ENCODE peak calls at places on chromosomes 5 and 9, in four cellular contexts. V is astrocyte, F is adrenal gland, J is NB4. L is an unnamed sample.

GRCh38 chr5:158861366-158861765 is 238.3 kb downstream of the EBF1 start:
- DNase-seq in V (no peak), F (no peak), J (no peak), L (no peak)

GRCh38 chr5:177473461-177473991 is at the start of gene DBN1:
- DNase-seq in V (no peak), F (no peak), J (peak), L (no peak)

GRCh38 chr5:172773481-172774469 is 2.8 kb upstream of the DUSP1 start:
- DNase-seq in V (peak), F (peak), J (peak), L (no peak)

GRCh38 chr5:143194206-143194605 is 209.3 kb downstream of the NR3C1 start:
- DNase-seq in V (no peak), F (no peak), J (peak), L (no peak)

GRCh38 chr5:141632650-141633049 is 4.0 kb downstream of the HDAC3 start:
- DNase-seq in V (no peak), F (no peak), J (no peak), L (no peak)

GRCh38 chr9:36833954-36834353 is 200.1 kb downstream of the PAX5 start:
- DNase-seq in V (no peak), F (no peak), J (no peak), L (no peak)

GRCh38 chr9:7879551-7880245 is 80.1 kb upstream of the DMAC1 start:
- DNase-seq in V (no peak), F (no peak), J (peak), L (no peak)

GRCh38 chr5:65364907-65365306 is 116.8 kb downstream of the ADAMTS6 start:
- DNase-seq in V (peak), F (no peak), J (no peak), L (no peak)

GRCh38 chr9:86749530-86750275 is 197.6 kb downstream of the GAS1 start:
- DNase-seq in V (peak), F (peak), J (no peak), L (no peak)

GRCh38 chr5:180803181-180804128 is 849 bp upstream of the MGAT1 start:
- DNase-seq in V (no peak), F (peak), J (peak), L (peak)

GRCh38 chr5:95759005-95759404 is 27.9 kb downstream of the RHOBTB3 start:
- DNase-seq in V (no peak), F (no peak), J (no peak), L (no peak)

GRCh38 chr9:95874989-95875304 is 544 bp upstream of the ERCC6L2 start:
- DNase-seq in V (no peak), F (peak), J (peak), L (peak)

GRCh38 chr5:103667068-103667467 is 104.5 kb upstream of the NUDT12 start:
- DNase-seq in V (peak), F (no peak), J (no peak), L (no peak)

GRCh38 chr5:54160329-54160728 is 150.0 kb downstream of the ARL15 start:
- DNase-seq in V (no peak), F (no peak), J (no peak), L (no peak)

GRCh38 chr5:55568629-55569512 is 34.1 kb upstream of the PLPP1 start:
- DNase-seq in V (peak), F (no peak), J (no peak), L (no peak)

GRCh38 chr9:79895232-79895631 is 323.5 kb downstream of the TLE4 start:
- DNase-seq in V (no peak), F (no peak), J (no peak), L (no peak)

GRCh38 chr5:176985516-176985915 is 21.1 kb downstream of the UIMC1 start:
- DNase-seq in V (no peak), F (no peak), J (no peak), L (no peak)

GRCh38 chr9:1647776-1648175 is 367.4 kb upstream of the SMARCA2 start:
- DNase-seq in V (no peak), F (peak), J (no peak), L (no peak)

GRCh38 chr5:163089926-163090325 is 347.5 kb upstream of the CCNG1 start:
- DNase-seq in V (no peak), F (no peak), J (no peak), L (no peak)

GRCh38 chr5:150398432-150399157 is 14.1 kb downstream of the CD74 start:
- DNase-seq in V (no peak), F (no peak), J (peak), L (no peak)

GRCh38 chr9:110187126-110187525 is 20.8 kb downstream of the C9orf152 start:
- DNase-seq in V (no peak), F (no peak), J (no peak), L (no peak)

GRCh38 chr9:128706671-128707381 is 4.5 kb downstream of the PKN3 start:
- DNase-seq in V (no peak), F (no peak), J (no peak), L (no peak)

GRCh38 chr5:30808996-30809395 is 384.5 kb upstream of the CDH6 start:
- DNase-seq in V (peak), F (no peak), J (peak), L (no peak)

GRCh38 chr5:144276034-144276822 is 105.6 kb downstream of the KCTD16 start:
- DNase-seq in V (peak), F (no peak), J (no peak), L (no peak)

GRCh38 chr9:24245988-24246387 is 299.7 kb downstream of the IZUMO3 start:
- DNase-seq in V (no peak), F (no peak), J (peak), L (no peak)

GRCh38 chr9:3238241-3238640 is 287.6 kb downstream of the RFX3 start:
- DNase-seq in V (no peak), F (no peak), J (no peak), L (no peak)

GRCh38 chr9:103361906-103362305 is 366.8 kb downstream of the CYLC2 start:
- DNase-seq in V (no peak), F (no peak), J (no peak), L (no peak)

GRCh38 chr9:2132484-2133082 is 117.4 kb downstream of the SMARCA2 start:
- DNase-seq in V (peak), F (no peak), J (peak), L (no peak)

GRCh38 chr9:18544456-18544855 is 70.5 kb downstream of the ADAMTSL1 start:
- DNase-seq in V (peak), F (no peak), J (no peak), L (no peak)

GRCh38 chr9:127910613-127911205 is 6.1 kb downstream of the ST6GALNAC4 start:
- DNase-seq in V (no peak), F (no peak), J (no peak), L (no peak)

GRCh38 chr5:178832618-178833201 is 27.0 kb upstream of the ZNF354B start:
- DNase-seq in V (no peak), F (no peak), J (no peak), L (no peak)

GRCh38 chr5:167155387-167156051 is 1135.9 kb upstream of the WWC1 start:
- DNase-seq in V (no peak), F (no peak), J (no peak), L (no peak)

GRCh38 chr5:178441486-178442270 is 148.5 kb downstream of the COL23A1 start:
- DNase-seq in V (no peak), F (no peak), J (no peak), L (no peak)

DNA sequence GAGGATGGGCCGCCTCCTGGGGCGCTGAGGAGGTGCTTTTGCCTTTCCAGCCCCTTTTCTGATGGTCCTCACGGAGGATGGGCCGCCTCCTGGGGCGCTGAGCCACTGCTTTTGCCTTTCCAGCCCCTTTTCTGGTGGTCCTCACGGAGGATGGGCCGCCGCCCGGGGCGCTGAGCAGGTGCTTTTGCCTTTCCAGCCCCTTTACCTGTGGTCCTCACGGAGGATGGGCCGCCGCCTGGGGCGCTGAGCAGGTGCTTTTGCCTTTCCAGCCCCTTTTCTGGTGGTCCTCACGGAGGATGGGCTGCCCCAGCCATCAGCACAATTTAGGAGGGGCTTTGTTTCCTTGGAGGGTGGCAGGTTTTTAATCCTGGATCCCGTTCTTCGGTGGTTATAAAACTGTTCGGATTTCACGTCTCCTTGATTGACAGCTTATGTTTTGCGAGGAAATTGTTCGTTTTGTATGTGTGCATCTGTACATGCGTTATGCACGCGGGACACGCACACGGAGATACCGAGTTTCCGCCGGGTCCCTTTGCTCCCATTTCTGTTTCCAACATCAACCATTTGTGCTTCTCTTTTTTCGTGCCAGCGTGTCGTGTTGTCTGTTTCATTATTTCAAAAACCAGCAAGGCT is 34.7 kb upstream of the SLC9A3 start:
- DNase-seq in V (no peak), F (no peak), J (no peak), L (no peak)
- H3K4me3 ChIP-seq in V (no peak), F (no peak), J (no peak), L (no peak)

GRCh38 chr5:52441768-52442167 is 345.9 kb upstream of the ITGA1 start:
- DNase-seq in V (no peak), F (no peak), J (no peak), L (no peak)

DNA sequence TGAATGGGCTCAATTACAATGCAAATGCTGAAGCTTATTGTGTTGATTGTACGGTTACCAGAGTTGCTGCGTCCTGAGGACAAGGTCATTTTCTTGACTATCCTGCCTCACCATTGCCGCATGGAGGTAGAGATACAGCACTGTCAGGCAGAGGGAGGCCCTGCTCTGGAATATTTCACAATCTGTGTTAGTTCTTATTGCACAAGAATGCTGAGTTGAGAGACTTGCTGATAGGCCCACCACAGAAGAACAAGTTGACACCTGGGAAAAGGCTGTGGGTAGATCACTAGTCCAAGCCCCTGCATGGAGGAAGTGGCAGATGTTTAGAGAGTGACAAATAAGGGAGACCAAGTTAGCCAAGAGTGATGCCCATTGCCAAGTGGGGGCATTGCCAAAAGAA is 344.5 kb upstream of the ITGA1 start:
- DNase-seq in V (no peak), F (no peak), J (peak), L (no peak)
- H3K4me3 ChIP-seq in V (no peak), F (no peak), J (no peak), L (no peak)

GRCh38 chr5:88879724-88880123 is 3.3 kb downstream of the MEF2C start:
- DNase-seq in V (no peak), F (no peak), J (no peak), L (no peak)

GRCh38 chr5:88882321-88883038 is 504 bp downstream of the MEF2C start:
- DNase-seq in V (no peak), F (no peak), J (no peak), L (no peak)

GRCh38 chr5:88880196-88880595 is 2.8 kb downstream of the MEF2C start:
- DNase-seq in V (no peak), F (no peak), J (no peak), L (no peak)

GRCh38 chr5:88883059-88883565 is at the start of gene MEF2C:
- DNase-seq in V (peak), F (peak), J (peak), L (peak)

GRCh38 chr5:88881566-88881965 is 1.4 kb downstream of the MEF2C start:
- DNase-seq in V (no peak), F (peak), J (no peak), L (no peak)
- H3K4me3 ChIP-seq in V (peak), F (no peak), J (no peak), L (peak)

GRCh38 chr9:114591206-114591853 is 3.8 kb downstream of the ATP6V1G1 start:
- DNase-seq in V (no peak), F (no peak), J (peak), L (no peak)
- H3K4me3 ChIP-seq in V (no peak), F (no peak), J (peak), L (no peak)

GRCh38 chr9:99113418-99114048 is 8.6 kb downstream of the TGFBR1 start:
- DNase-seq in V (no peak), F (no peak), J (no peak), L (no peak)

GRCh38 chr9:99112750-99113417 is 8.0 kb downstream of the TGFBR1 start:
- DNase-seq in V (no peak), F (no peak), J (no peak), L (no peak)

GRCh38 chr9:99115947-99116543 is 11.1 kb downstream of the TGFBR1 start:
- DNase-seq in V (no peak), F (no peak), J (no peak), L (no peak)

GRCh38 chr9:99114049-99114440 is 9.1 kb downstream of the TGFBR1 start:
- DNase-seq in V (peak), F (no peak), J (no peak), L (no peak)

GRCh38 chr9:99114846-99115500 is 10.1 kb downstream of the TGFBR1 start:
- DNase-seq in V (peak), F (no peak), J (no peak), L (no peak)
- H3K4me3 ChIP-seq in V (no peak), F (no peak), J (no peak), L (no peak)

GRCh38 chr5:135375040-135375439 is 24.0 kb downstream of the MACROH2A1 start:
- DNase-seq in V (no peak), F (no peak), J (peak), L (no peak)

GRCh38 chr5:135373747-135374515 is 25.1 kb downstream of the MACROH2A1 start:
- DNase-seq in V (no peak), F (no peak), J (no peak), L (no peak)

GRCh38 chr5:135379052-135379654 is 19.9 kb downstream of the MACROH2A1 start:
- DNase-seq in V (peak), F (no peak), J (no peak), L (no peak)

GRCh38 chr5:135376961-135377621 is 21.9 kb downstream of the MACROH2A1 start:
- DNase-seq in V (no peak), F (no peak), J (peak), L (no peak)

GRCh38 chr5:135377751-135378680 is 21.0 kb downstream of the MACROH2A1 start:
- DNase-seq in V (no peak), F (no peak), J (no peak), L (no peak)
- H3K4me3 ChIP-seq in V (no peak), F (no peak), J (no peak), L (no peak)